ENCODE peak calls at places on chromosomes 1 and 21, in five cellular contexts. A is stimulated activated CD4-positive, alpha-beta T cell treated with anti-CD3 and anti-CD28 coated beads, Interleukin-15, amount 100 ng/mL, for 24 hours; K is SHP77 treated with DMSO at 0.1 percent for 48 hours; H is lung; I is cardiac muscle cell. J is an unnamed sample.

GRCh38 chr1:8015036-8015808 is 10.9 kb downstream of the ERRFI1 start:
- DNase-seq in A (peak; percentile 42), I (peak; percentile 90), H (no peak), K (peak; percentile 51), J (peak; percentile 27)

GRCh38 chr1:171841050-171841910 is at the start of gene DNM3:
- DNase-seq in H (peak; percentile 77), K (peak; percentile 50), A (peak; percentile 78), I (peak; percentile 91), J (peak; percentile 43)

GRCh38 chr1:21337010-21337437 is 46.8 kb upstream of the ECE1 start:
- DNase-seq in K (no peak), I (no peak), H (no peak), A (no peak), J (no peak)

GRCh38 chr1:199855580-199855979 is 171.9 kb upstream of the NR5A2 start:
- DNase-seq in K (no peak), A (no peak), H (no peak), I (peak; percentile 35), J (peak; percentile 79)

GRCh38 chr1:5643360-5644090 is 348.7 kb downstream of the NPHP4 start:
- DNase-seq in H (no peak), I (no peak), A (no peak), K (no peak), J (no peak)

GRCh38 chr1:109151146-109151545 is 37.2 kb downstream of the ELAPOR1 start:
- DNase-seq in H (no peak), I (peak; percentile 73), A (no peak), K (peak; percentile 32), J (no peak)

GRCh38 chr1:53545663-53546408 is 86.6 kb downstream of the DMRTB1 start:
- DNase-seq in H (no peak), I (no peak), A (no peak), K (no peak), J (no peak)

GRCh38 chr1:227357229-227358078 is 39.2 kb upstream of the CDC42BPA start:
- DNase-seq in I (peak; percentile 92), K (no peak), A (no peak), H (peak; percentile 54), J (peak; percentile 41)

GRCh38 chr1:227697321-227697864 is 37.7 kb downstream of the JMJD4 start:
- DNase-seq in A (no peak), I (no peak), K (no peak), H (no peak), J (no peak)

GRCh38 chr21:35189077-35189863 is 140.2 kb upstream of the RUNX1 start:
- DNase-seq in A (no peak), K (no peak), I (peak; percentile 92), H (no peak), J (no peak)

GRCh38 chr1:69269491-69269890 is 298.2 kb upstream of the LRRC7 start:
- DNase-seq in A (no peak), H (no peak), K (no peak), I (no peak), J (no peak)

GRCh38 chr1:173505401-173505800 is 28.3 kb downstream of the PRDX6 start:
- DNase-seq in K (no peak), A (no peak), I (no peak), H (no peak), J (no peak)

GRCh38 chr1:154768456-154769125 is 101.5 kb downstream of the KCNN3 start:
- DNase-seq in K (no peak), I (peak; percentile 41), A (no peak), H (no peak), J (no peak)

GRCh38 chr1:42745851-42746250 is 5.8 kb upstream of the CLDN19 start:
- DNase-seq in K (no peak), A (no peak), I (no peak), H (no peak), J (no peak)

GRCh38 chr1:111738436-111739221 is 566 bp downstream of the INKA2 start:
- DNase-seq in H (peak; percentile 67), I (peak; percentile 79), A (peak; percentile 57), K (peak; percentile 24), J (peak; percentile 73)

GRCh38 chr1:40312238-40313205 is 4.6 kb downstream of the COL9A2 start:
- DNase-seq in I (no peak), A (peak; percentile 35), H (peak; percentile 51), K (no peak), J (no peak)

GRCh38 chr1:94237291-94238226 is at the start of gene ARHGAP29:
- DNase-seq in K (peak; percentile 67), A (peak; percentile 81), I (peak; percentile 86), H (peak; percentile 85), J (peak; percentile 33)

GRCh38 chr1:1348420-1349255 is 580 bp downstream of the DVL1 start:
- DNase-seq in H (no peak), K (no peak), A (no peak), I (peak; percentile 54), J (no peak)

GRCh38 chr1:206469411-206469932 is 804 bp upstream of the IKBKE start:
- DNase-seq in I (no peak), H (no peak), K (no peak), A (peak; percentile 59), J (peak; percentile 1)

GRCh38 chr1:33188572-33189275 is 6.9 kb upstream of the TRIM62 start:
- DNase-seq in I (peak; percentile 33), K (no peak), A (no peak), H (no peak), J (no peak)

GRCh38 chr1:181493885-181494284 is 10.6 kb downstream of the CACNA1E start:
- DNase-seq in H (no peak), K (no peak), I (no peak), A (no peak), J (no peak)

GRCh38 chr1:85278853-85279314 is 2.5 kb upstream of the BCL10 start:
- DNase-seq in H (no peak), A (peak; percentile 60), K (no peak), I (peak; percentile 86), J (peak; percentile 94)

GRCh38 chr1:27400963-27401341 is 8.5 kb downstream of the GPR3 start:
- DNase-seq in K (no peak), A (no peak), I (no peak), H (no peak), J (no peak)

GRCh38 chr1:246106342-246106763 is 400.7 kb downstream of the SMYD3 start:
- DNase-seq in I (no peak), H (no peak), A (no peak), K (no peak), J (no peak)

GRCh38 chr1:198669023-198669698 is 30.3 kb downstream of the PTPRC start:
- DNase-seq in A (peak; percentile 38), I (peak; percentile 84), H (no peak), K (no peak), J (peak; percentile 80)

GRCh38 chr1:197062692-197063091 is 4.4 kb downstream of the F13B start:
- DNase-seq in A (no peak), K (no peak), H (no peak), I (no peak), J (no peak)

GRCh38 chr1:164647211-164647610 is 88.2 kb downstream of the PBX1 start:
- DNase-seq in H (no peak), I (no peak), K (no peak), A (no peak), J (no peak)

GRCh38 chr1:93463960-93464359 is 16.0 kb downstream of the FNBP1L start:
- DNase-seq in H (no peak), I (no peak), K (no peak), A (no peak), J (no peak)

GRCh38 chr1:213376862-213377372 is 325.9 kb downstream of the RPS6KC1 start:
- DNase-seq in A (no peak), I (peak; percentile 27), K (no peak), H (no peak), J (no peak)

GRCh38 chr1:81920245-81920740 is 119.6 kb downstream of the ADGRL2 start:
- DNase-seq in I (peak; percentile 77), H (no peak), A (no peak), K (no peak), J (no peak)

GRCh38 chr1:96538883-96539282 is 182.7 kb upstream of the PTBP2 start:
- DNase-seq in A (no peak), I (peak; percentile 98), K (no peak), H (peak; percentile 45), J (no peak)

GRCh38 chr1:23593042-23593521 is 33.8 kb upstream of the ID3 start:
- DNase-seq in H (no peak), A (no peak), I (no peak), K (no peak), J (no peak)

GRCh38 chr21:41973861-41974751 is 20.3 kb upstream of the C2CD2 start:
- DNase-seq in A (peak; percentile 27), H (peak; percentile 28), K (no peak), I (peak; percentile 19), J (no peak)

J was measured in SW 1271.